ENCODE peak calls at places on chromosome 14, in eight cellular contexts. N is activated T-helper 9 cell treated with anti-CD3 and anti-CD28 coated beads, Interleukin-2, amount 50 U/mL, for 16 hours; T is cardiac fibroblast; S is stimulated activated CD4-positive, alpha-beta T cell treated with anti-CD3 and anti-CD28 coated beads, Interleukin-4, amount 100 ng/mL, for 4 hours; U is CD8-positive, alpha-beta T cell; Y is EL; D is NCI-H2081; G is HTR-8/SVneo. P is an unnamed sample.

GRCh38 chr14:74407801-74408154 is 18.2 kb downstream of the SYNDIG1L start:
- DNase-seq in Y (no peak), D (no peak), T (no peak), N (no peak), G (no peak), S (no peak), U (no peak), P (no peak)

GRCh38 chr14:83347874-83348273 is 1814.2 kb upstream of the SEL1L start:
- DNase-seq in Y (peak; percentile 63), U (no peak), S (no peak), N (no peak), G (peak; percentile 46), D (no peak), T (no peak), P (no peak)

GRCh38 chr14:96088131-96088880 is 49.1 kb downstream of the C14orf132 start:
- DNase-seq in D (no peak), N (no peak), Y (no peak), U (no peak), S (no peak), T (no peak), G (no peak), P (no peak)

GRCh38 chr14:81436296-81437138 is 36.4 kb upstream of the STON2 start:
- DNase-seq in S (peak; percentile 7), T (peak; percentile 64), Y (peak; percentile 56), D (peak; percentile 84), G (peak; percentile 65), N (peak; percentile 20), U (no peak), P (peak; percentile 13)

GRCh38 chr14:61565836-61566536 is 129.3 kb upstream of the HIF1A start:
- DNase-seq in Y (peak; percentile 80), T (peak; percentile 95), D (no peak), N (no peak), G (peak; percentile 95), U (no peak), S (no peak), P (no peak)

GRCh38 chr14:31038521-31039166 is 12.5 kb upstream of the STRN3 start:
- DNase-seq in S (no peak), U (no peak), D (no peak), N (no peak), Y (no peak), T (peak; percentile 62), G (no peak), P (no peak)

GRCh38 chr14:68188174-68188573 is 368.6 kb downstream of the RAD51B start:
- DNase-seq in U (no peak), D (no peak), S (no peak), G (no peak), T (no peak), Y (no peak), N (no peak), P (no peak)

GRCh38 chr14:63544641-63545234 is 1.6 kb upstream of the PPP2R5E start:
- DNase-seq in N (no peak), U (no peak), G (peak; percentile 87), Y (peak; percentile 28), D (no peak), T (peak; percentile 59), S (no peak), P (no peak)

GRCh38 chr14:105885561-105886320 is 359.4 kb downstream of the TMEM121 start:
- DNase-seq in U (no peak), T (no peak), S (no peak), N (no peak), Y (no peak), G (no peak), D (no peak), P (no peak)

GRCh38 chr14:63542231-63542999 is 762 bp downstream of the PPP2R5E start:
- DNase-seq in G (peak; percentile 81), N (no peak), S (no peak), Y (peak; percentile 43), D (peak; percentile 5), T (peak; percentile 11), U (peak; percentile 4), P (no peak)

GRCh38 chr14:51079085-51079484 is 15.8 kb downstream of the TRIM9 start:
- DNase-seq in G (no peak), D (no peak), S (no peak), T (peak; percentile 38), N (no peak), U (no peak), Y (no peak), P (no peak)

GRCh38 chr14:24339284-24340151 is at the start of gene RIPK3:
- DNase-seq in T (no peak), G (no peak), S (peak; percentile 66), D (no peak), U (peak; percentile 69), N (peak; percentile 50), Y (no peak), P (no peak)

GRCh38 chr14:87405563-87405962 is 587.4 kb downstream of the GALC start:
- DNase-seq in G (no peak), N (no peak), U (no peak), S (no peak), T (no peak), D (no peak), Y (no peak), P (no peak)

GRCh38 chr14:33740531-33740930 is 210.3 kb downstream of the EGLN3 start:
- DNase-seq in N (no peak), Y (peak; percentile 41), S (no peak), D (no peak), T (no peak), U (no peak), G (no peak), P (no peak)

GRCh38 chr14:34030864-34031263 is 80.0 kb upstream of the EGLN3 start:
- DNase-seq in U (no peak), D (no peak), T (peak; percentile 91), N (no peak), S (no peak), Y (no peak), G (no peak), P (no peak)

GRCh38 chr14:95021588-95021987 is 135.7 kb downstream of the DICER1 start:
- DNase-seq in G (no peak), Y (no peak), T (no peak), D (no peak), U (no peak), N (no peak), S (no peak), P (no peak)

GRCh38 chr14:30034049-30034635 is 106.5 kb upstream of the PRKD1 start:
- DNase-seq in G (no peak), T (no peak), S (no peak), N (no peak), U (no peak), Y (no peak), D (peak; percentile 83), P (peak; percentile 49)

GRCh38 chr14:100221419-100222218 is 17.3 kb upstream of the YY1 start:
- DNase-seq in T (peak; percentile 63), D (peak; percentile 48), N (peak; percentile 49), Y (peak; percentile 60), G (no peak), S (peak; percentile 71), U (peak; percentile 59), P (no peak)

GRCh38 chr14:70192915-70193314 is 4.2 kb upstream of the SLC8A3 start:
- DNase-seq in T (no peak), N (no peak), G (no peak), Y (no peak), U (no peak), S (no peak), D (no peak), P (no peak)

GRCh38 chr14:89015016-89015415 is 190.6 kb downstream of the TTC8 start:
- DNase-seq in N (no peak), D (no peak), S (no peak), T (peak; percentile 29), U (no peak), Y (peak; percentile 10), G (no peak), P (no peak)

GRCh38 chr14:65026526-65026925 is 39.8 kb downstream of the FNTB start:
- DNase-seq in N (no peak), U (no peak), T (no peak), S (no peak), Y (no peak), D (no peak), G (no peak), P (no peak)

GRCh38 chr14:24059841-24060388 is 8.1 kb downstream of the CARMIL3 start:
- DNase-seq in T (no peak), S (no peak), Y (no peak), D (no peak), G (no peak), U (no peak), N (no peak), P (no peak)

GRCh38 chr14:34684578-34684977 is 29.8 kb downstream of the CFL2 start:
- DNase-seq in T (peak; percentile 24), U (no peak), D (no peak), Y (no peak), S (no peak), G (no peak), N (no peak), P (no peak)

GRCh38 chr14:65403231-65403630 is 9.3 kb upstream of the FUT8 start:
- DNase-seq in S (no peak), G (no peak), U (no peak), Y (peak; percentile 39), T (peak; percentile 72), N (no peak), D (no peak), P (peak; percentile 11)

GRCh38 chr14:71908141-71908540 is 24.1 kb upstream of the RGS6 start:
- DNase-seq in S (no peak), G (no peak), D (no peak), U (no peak), T (no peak), N (no peak), Y (no peak), P (no peak)

GRCh38 chr14:94380225-94381148 is 7.9 kb downstream of the SERPINA1 start:
- DNase-seq in D (no peak), G (no peak), S (no peak), Y (no peak), T (no peak), N (no peak), U (no peak), P (no peak)

GRCh38 chr14:76933515-76933914 is 95.0 kb downstream of the IRF2BPL start:
- DNase-seq in Y (no peak), T (no peak), U (no peak), D (no peak), N (no peak), S (no peak), G (no peak), P (no peak)

GRCh38 chr14:55807059-55807499 is 227.1 kb downstream of the KTN1 start:
- DNase-seq in G (peak; percentile 31), T (peak; percentile 99), U (peak; percentile 54), S (peak; percentile 75), N (peak; percentile 49), D (peak; percentile 84), Y (peak; percentile 27), P (peak; percentile 50)

GRCh38 chr14:77120771-77121743 is 20.5 kb downstream of the ZDHHC22 start:
- DNase-seq in D (peak; percentile 14), G (no peak), N (no peak), T (no peak), U (no peak), Y (no peak), S (peak; percentile 8), P (no peak)

GRCh38 chr14:105059035-105059916 is 6.0 kb downstream of the GPR132 start:
- DNase-seq in S (peak; percentile 48), T (peak; percentile 35), U (no peak), N (no peak), G (no peak), D (no peak), Y (no peak), P (no peak)